ENCODE peak calls at places on chromosome 10, in six cellular contexts. O is cardiac muscle cell, F is right cardiac atrium, A is left ventricle myocardium inferior, N is astrocyte, M is pancreas. H is an unnamed sample. For H3K9me3, the result is how much of the 10 kb centered on the place peaks cover.

GRCh38 chr10:110492069-110492782 is 5.5 kb upstream of the DUSP5 start:
- DNase-seq in N (no peak), M (no peak), O (no peak), F (no peak), A (no peak), H (no peak)

GRCh38 chr10:42781893-42782445 is 626 bp upstream of the BMS1 start:
- DNase-seq in F (peak), N (no peak), M (no peak), O (peak), A (no peak), H (no peak)

GRCh38 chr10:35270100-35270499 is 66.2 kb upstream of the CCNY start:
- DNase-seq in O (no peak), A (no peak), F (no peak), M (no peak), N (no peak), H (no peak)

GRCh38 chr10:14585287-14586193 is 189.2 kb downstream of the FAM107B start:
- DNase-seq in A (no peak), O (no peak), M (no peak), N (no peak), F (no peak), H (no peak)

GRCh38 chr10:111344804-111345203 is 268.0 kb downstream of the ADRA2A start:
- DNase-seq in F (no peak), A (no peak), M (no peak), N (no peak), O (no peak), H (no peak)

GRCh38 chr10:129631011-129631410 is 164.0 kb downstream of the MGMT start:
- DNase-seq in A (no peak), M (no peak), N (no peak), O (no peak), F (no peak), H (no peak)

GRCh38 chr10:110865804-110866482 is 5.8 kb upstream of the PDCD4 start:
- DNase-seq in A (no peak), M (no peak), F (no peak), N (no peak), O (no peak), H (no peak)

GRCh38 chr10:88281592-88282268 is 301.4 kb downstream of the RNLS start:
- DNase-seq in F (no peak), O (peak), N (peak), A (no peak), M (no peak), H (no peak)

GRCh38 chr10:90326498-90327267 is 531.2 kb downstream of the HTR7 start:
- DNase-seq in O (peak), F (no peak), A (no peak), N (peak), M (no peak), H (no peak)

GRCh38 chr10:9311702-9312499 is 1257.4 kb downstream of the GATA3 start:
- DNase-seq in N (no peak), A (no peak), F (no peak), O (no peak), M (no peak), H (no peak)

GRCh38 chr10:100534726-100535125 is 1.0 kb upstream of the HIF1AN start:
- DNase-seq in O (no peak), N (no peak), F (no peak), M (no peak), A (no peak), H (no peak)

GRCh38 chr10:73768881-73769280 is 13.0 kb upstream of the CHCHD1 start:
- DNase-seq in A (no peak), M (no peak), N (no peak), F (no peak), O (no peak), H (no peak)

GRCh38 chr10:3808689-3809199 is 23.7 kb upstream of the KLF6 start:
- DNase-seq in N (no peak), M (no peak), A (no peak), O (no peak), F (no peak), H (no peak)

GRCh38 chr10:51063659-51064535 is 10.4 kb upstream of the PRKG1 start:
- DNase-seq in A (no peak), M (no peak), O (peak), N (peak), F (no peak), H (no peak)

GRCh38 chr10:5640036-5640435 is 26.4 kb downstream of the ASB13 start:
- DNase-seq in A (no peak), F (no peak), O (no peak), N (no peak), M (no peak), H (no peak)

GRCh38 chr10:43122096-43122495 is 16.1 kb upstream of the CSGALNACT2 start:
- DNase-seq in F (no peak), A (no peak), O (no peak), M (no peak), N (no peak), H (no peak)

GRCh38 chr10:74048433-74048832 is 50.5 kb downstream of the VCL start:
- DNase-seq in M (no peak), F (no peak), O (no peak), A (no peak), N (no peak), H (no peak)

GRCh38 chr10:60426425-60426824 is 36.8 kb upstream of the ANK3 start:
- DNase-seq in A (no peak), M (no peak), O (peak), F (no peak), N (peak), H (no peak)

GRCh38 chr10:110226926-110227641 is 19.7 kb downstream of the MXI1 start:
- DNase-seq in N (no peak), O (peak), A (peak), M (peak), F (peak), H (peak)

GRCh38 chr10:110209399-110209925 is 2.1 kb downstream of the MXI1 start:
- DNase-seq in O (peak), N (peak), F (peak), M (no peak), A (peak), H (no peak)

GRCh38 chr10:123284022-123284421 is 129.8 kb downstream of the BUB3 start:
- DNase-seq in N (no peak), O (no peak), F (no peak), M (no peak), A (no peak), H (no peak)

GRCh38 chr10:94481410-94481809 is 64.2 kb upstream of the HELLS start:
- DNase-seq in M (no peak), F (no peak), A (no peak), N (no peak), O (no peak), H (no peak)

GRCh38 chr10:96642973-96643372 is 56.2 kb upstream of the TM9SF3 start:
- DNase-seq in N (no peak), O (peak), A (peak), F (peak), M (peak), H (peak)

GRCh38 chr10:729213-729612 is 39.7 kb upstream of the DIP2C start:
- DNase-seq in O (no peak), M (no peak), A (no peak), N (no peak), F (no peak), H (no peak)

GRCh38 chr10:34137955-34138354 is 677.1 kb downstream of the PARD3 start:
- DNase-seq in A (no peak), N (no peak), F (no peak), O (no peak), M (no peak), H (no peak)

GRCh38 chr10:101403161-101403560 is 49.2 kb downstream of the BTRC start:
- DNase-seq in O (peak), N (no peak), A (no peak), M (no peak), F (no peak), H (no peak)

GRCh38 chr10:20407421-20407820 is 489.7 kb downstream of the NEBL start:
- DNase-seq in O (no peak), N (no peak), A (no peak), F (no peak), M (no peak), H (no peak)

GRCh38 chr10:20405050-20405449 is 492.1 kb downstream of the NEBL start:
- DNase-seq in F (no peak), O (no peak), N (no peak), M (no peak), A (no peak), H (no peak)

DNA sequence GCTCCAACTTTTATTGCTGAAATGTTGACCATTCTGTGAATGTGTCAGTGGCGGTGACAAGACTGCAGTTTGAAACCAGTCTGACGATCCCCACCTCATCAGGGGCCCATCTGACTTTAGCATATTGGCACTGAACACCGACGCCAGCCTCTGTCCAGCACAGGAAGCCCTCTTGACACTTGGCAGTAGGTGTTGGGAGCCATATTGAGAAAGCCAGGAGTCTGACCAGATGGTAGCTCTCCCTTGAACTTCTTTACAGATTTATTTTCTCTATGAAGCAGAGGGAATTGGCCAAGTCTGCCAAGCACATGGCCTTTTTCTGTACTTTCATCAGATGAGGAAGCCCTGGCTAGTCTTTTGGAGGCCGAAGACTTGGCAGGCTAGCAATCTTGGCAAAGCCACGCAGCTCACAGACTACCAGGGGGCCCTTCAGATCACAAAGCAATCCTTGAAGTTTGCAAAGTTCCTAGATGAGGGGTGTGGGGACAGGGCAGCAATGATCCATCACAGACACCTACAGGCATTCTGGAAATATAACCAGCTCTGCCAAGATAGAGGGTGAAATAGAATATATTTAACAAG is 490.4 kb downstream of the NEBL start:
- DNase-seq in A (no peak), O (no peak), N (no peak), F (no peak), M (no peak), H (no peak)
- H3K9me3 ChIP-seq in A (under half), O (under half), N (under half), F (under half), M (under half), H (under half)

DNA sequence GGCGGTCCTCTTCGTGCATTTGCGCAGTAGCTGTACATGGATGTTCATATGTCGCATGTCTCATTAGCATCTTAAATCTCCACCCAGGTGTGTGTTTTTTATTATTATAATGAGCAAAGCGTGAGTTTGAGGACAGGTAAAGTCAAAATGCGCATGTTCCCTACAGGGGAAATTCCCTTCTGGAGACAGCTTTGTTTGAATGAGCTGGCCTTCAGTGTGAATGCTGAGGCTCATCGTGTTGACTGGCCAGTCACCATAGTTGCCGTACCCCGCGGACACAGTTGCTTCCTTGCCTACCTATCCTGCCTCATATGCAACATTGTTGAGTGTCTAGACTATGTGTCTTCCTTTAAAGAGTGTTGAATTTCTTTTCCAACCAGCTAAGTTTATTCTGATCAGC is 13.6 kb downstream of the LYZL1 start:
- DNase-seq in A (no peak), M (no peak), O (no peak), F (no peak), N (no peak), H (no peak)
- H3K9me3 ChIP-seq in A (under half), M (under half), O (under half), F (under half), N (under half), H (under half)

DNA sequence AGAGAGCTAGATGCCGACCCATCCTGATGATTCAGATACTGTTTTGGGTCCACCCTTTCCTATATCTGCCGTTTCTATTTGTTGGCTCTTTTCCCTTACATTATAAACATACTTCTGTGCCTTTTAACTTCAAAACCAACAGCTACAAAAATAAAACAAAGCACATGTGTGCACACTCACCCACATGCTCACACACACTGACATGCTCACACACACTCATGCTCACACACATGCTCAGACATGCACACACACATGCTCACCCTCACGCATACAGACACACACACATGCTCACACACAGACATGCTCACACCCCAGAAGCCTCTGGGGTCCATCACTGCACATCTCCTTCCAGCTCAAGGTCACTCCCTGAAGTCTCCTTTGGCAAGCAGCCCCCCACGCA is 88.1 kb downstream of the TCERG1L start:
- DNase-seq in M (no peak), O (no peak), N (no peak), F (no peak), A (no peak), H (no peak)
- H3K9me3 ChIP-seq in M (under half), O (under half), N (under half), F (under half), A (under half), H (under half)

GRCh38 chr10:133184591-133185244 is 24.7 kb downstream of the KNDC1 start:
- DNase-seq in F (no peak), A (no peak), O (no peak), N (no peak), M (no peak), H (no peak)

GRCh38 chr10:133185421-133185820 is 25.4 kb downstream of the KNDC1 start:
- DNase-seq in N (no peak), M (no peak), F (peak), A (no peak), O (no peak), H (no peak)

GRCh38 chr10:133186416-133187090 is 26.5 kb downstream of the KNDC1 start:
- DNase-seq in A (no peak), O (no peak), M (no peak), N (no peak), F (peak), H (no peak)

GRCh38 chr10:133187091-133187905 is 27.3 kb downstream of the KNDC1 start:
- DNase-seq in A (no peak), F (peak), M (peak), N (no peak), O (no peak), H (no peak)

DNA sequence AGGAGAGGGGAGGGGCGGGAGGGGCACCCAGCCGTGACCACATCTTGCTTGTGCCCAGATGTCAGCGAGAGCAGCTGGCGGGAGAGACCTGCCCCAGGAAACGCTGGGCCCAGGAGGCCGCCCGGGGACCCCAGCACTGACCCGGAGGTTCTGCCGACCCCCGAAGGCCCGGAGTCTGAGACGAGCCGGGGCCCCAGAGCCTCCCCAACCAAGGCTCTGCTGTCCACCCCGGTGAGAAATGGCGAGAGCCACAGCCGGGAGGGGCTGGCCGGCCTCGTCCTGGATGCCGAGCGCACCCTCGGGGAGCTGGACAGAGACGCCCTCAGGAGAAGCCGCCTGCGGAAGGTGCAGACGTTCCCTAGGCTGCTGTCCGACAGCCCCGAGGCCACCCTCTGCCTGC is 25.9 kb downstream of the KNDC1 start:
- DNase-seq in F (peak), N (no peak), A (no peak), M (peak), O (no peak), H (no peak)
- H3K9me3 ChIP-seq in F (under half), N (under half), A (under half), M (under half), O (under half), H (under half)

GRCh38 chr10:83753490-83753889 is 385.8 kb upstream of the GHITM start:
- DNase-seq in O (no peak), A (no peak), N (no peak), M (no peak), F (no peak), H (no peak)

DNA sequence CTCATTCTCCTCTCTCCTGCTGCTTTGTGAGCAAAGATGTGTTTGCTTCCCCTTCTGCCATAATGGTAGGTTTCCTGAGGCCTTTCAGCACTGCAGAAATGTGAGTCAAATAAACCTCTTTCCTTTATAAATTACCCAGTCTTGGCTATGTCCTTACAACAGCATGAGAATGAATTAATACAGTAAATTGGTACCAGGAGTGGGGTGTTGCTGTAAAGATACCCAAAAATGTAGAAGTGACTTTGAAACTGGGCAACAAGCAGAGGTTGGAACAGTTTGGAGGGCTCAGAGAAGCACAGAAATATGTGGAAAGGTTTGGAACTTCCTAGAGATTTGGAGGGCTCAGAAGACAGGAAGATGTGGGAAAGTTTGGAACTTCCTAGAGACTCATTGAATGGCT is 388.7 kb upstream of the GHITM start:
- DNase-seq in O (no peak), A (no peak), F (no peak), M (no peak), N (no peak), H (no peak)
- H3K9me3 ChIP-seq in O (under half), A (half or more), F (under half), M (under half), N (under half), H (half or more)

DNA sequence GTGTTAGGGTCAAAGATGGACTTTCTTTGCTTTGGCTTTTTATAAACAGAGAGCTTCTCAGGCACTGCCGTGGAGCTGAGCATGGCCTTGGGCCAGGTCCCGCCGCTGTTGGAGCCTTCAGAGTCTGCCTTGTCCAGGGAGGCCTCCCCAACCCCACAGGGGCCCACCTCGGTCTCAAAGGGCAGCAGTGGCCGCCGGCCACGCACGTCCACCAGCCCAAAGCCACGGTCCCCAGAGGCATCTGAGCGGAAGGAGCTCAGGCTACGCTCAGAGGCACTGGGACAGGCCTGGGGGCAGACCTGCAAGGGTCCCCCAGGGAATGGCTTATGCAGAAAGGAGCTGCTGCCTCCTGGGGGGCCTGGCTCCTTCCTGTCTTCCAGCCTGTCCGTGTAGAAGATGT is 105.0 kb downstream of the DLG5 start:
- DNase-seq in A (peak), O (no peak), N (no peak), F (peak), M (no peak), H (no peak)
- H3K9me3 ChIP-seq in A (under half), O (under half), N (under half), F (under half), M (under half), H (under half)